ENCODE peak calls at places on chromosome 9, in seven cellular contexts. One of them, this sample, is unnamed.

GRCh38 chr9:138111607-138112006 is 234.0 kb downstream of the CACNA1B start:
- DNase-seq in nephron progenitor cell: no peak
- DNase-seq in GM12865: no peak
- DNase-seq in fibroblast of pulmonary artery: no peak
- DNase-seq in ascending aorta: no peak
- DNase-seq in Calu3: no peak
- DNase-seq in psoas muscle: no peak
- DNase-seq in this sample: no peak

GRCh38 chr9:133058550-133059320 is 3.0 kb upstream of the CEL start:
- DNase-seq in nephron progenitor cell: no peak
- DNase-seq in Calu3: no peak
- DNase-seq in ascending aorta: no peak
- DNase-seq in fibroblast of pulmonary artery: no peak
- DNase-seq in psoas muscle: no peak
- DNase-seq in GM12865: peak; percentile 52
- DNase-seq in this sample: no peak

GRCh38 chr9:37030591-37030939 is 3.5 kb downstream of the PAX5 start:
- DNase-seq in ascending aorta: no peak
- DNase-seq in Calu3: no peak
- DNase-seq in nephron progenitor cell: no peak
- DNase-seq in fibroblast of pulmonary artery: no peak
- DNase-seq in psoas muscle: no peak
- DNase-seq in GM12865: peak; percentile 88
- DNase-seq in this sample: no peak

GRCh38 chr9:101479337-101480045 is 43.9 kb upstream of the ALDOB start:
- DNase-seq in ascending aorta: no peak
- DNase-seq in nephron progenitor cell: no peak
- DNase-seq in GM12865: no peak
- DNase-seq in psoas muscle: no peak
- DNase-seq in Calu3: peak; percentile 45
- DNase-seq in fibroblast of pulmonary artery: no peak
- DNase-seq in this sample: no peak

GRCh38 chr9:77599492-77599891 is 48.6 kb downstream of the GNA14 start:
- DNase-seq in fibroblast of pulmonary artery: no peak
- DNase-seq in nephron progenitor cell: no peak
- DNase-seq in Calu3: no peak
- DNase-seq in ascending aorta: no peak
- DNase-seq in GM12865: no peak
- DNase-seq in psoas muscle: no peak
- DNase-seq in this sample: no peak

GRCh38 chr9:112224401-112225289 is 49.5 kb upstream of the SUSD1 start:
- DNase-seq in ascending aorta: no peak
- DNase-seq in nephron progenitor cell: no peak
- DNase-seq in fibroblast of pulmonary artery: peak; percentile 22
- DNase-seq in GM12865: peak; percentile 59
- DNase-seq in Calu3: no peak
- DNase-seq in psoas muscle: no peak
- DNase-seq in this sample: no peak

GRCh38 chr9:131119600-131119999 is 5.8 kb upstream of the NUP214 start:
- DNase-seq in Calu3: no peak
- DNase-seq in GM12865: no peak
- DNase-seq in psoas muscle: no peak
- DNase-seq in fibroblast of pulmonary artery: no peak
- DNase-seq in ascending aorta: no peak
- DNase-seq in nephron progenitor cell: no peak
- DNase-seq in this sample: no peak

GRCh38 chr9:18947772-18948391 is 85.1 kb downstream of the SAXO1 start:
- DNase-seq in ascending aorta: no peak
- DNase-seq in nephron progenitor cell: no peak
- DNase-seq in psoas muscle: no peak
- DNase-seq in fibroblast of pulmonary artery: no peak
- DNase-seq in Calu3: no peak
- DNase-seq in GM12865: no peak
- DNase-seq in this sample: no peak

GRCh38 chr9:8599937-8600336 is 800.4 kb upstream of the DMAC1 start:
- DNase-seq in ascending aorta: no peak
- DNase-seq in nephron progenitor cell: no peak
- DNase-seq in GM12865: no peak
- DNase-seq in psoas muscle: no peak
- DNase-seq in Calu3: no peak
- DNase-seq in fibroblast of pulmonary artery: no peak
- DNase-seq in this sample: no peak

GRCh38 chr9:107090218-107090617 is 192.9 kb upstream of the RAD23B start:
- DNase-seq in nephron progenitor cell: no peak
- DNase-seq in psoas muscle: no peak
- DNase-seq in Calu3: no peak
- DNase-seq in ascending aorta: no peak
- DNase-seq in GM12865: no peak
- DNase-seq in fibroblast of pulmonary artery: no peak
- DNase-seq in this sample: no peak

GRCh38 chr9:94805585-94805984 is 79.1 kb downstream of the AOPEP start:
- DNase-seq in ascending aorta: no peak
- DNase-seq in psoas muscle: no peak
- DNase-seq in fibroblast of pulmonary artery: peak; percentile 95
- DNase-seq in GM12865: no peak
- DNase-seq in nephron progenitor cell: no peak
- DNase-seq in Calu3: peak; percentile 75
- DNase-seq in this sample: no peak

GRCh38 chr9:91138760-91139159 is 223.0 kb downstream of the AUH start:
- DNase-seq in nephron progenitor cell: no peak
- DNase-seq in Calu3: peak; percentile 12
- DNase-seq in psoas muscle: no peak
- DNase-seq in ascending aorta: no peak
- DNase-seq in GM12865: no peak
- DNase-seq in fibroblast of pulmonary artery: no peak
- DNase-seq in this sample: no peak

GRCh38 chr9:131521822-131522221 is 9.2 kb downstream of the UCK1 start:
- DNase-seq in Calu3: no peak
- DNase-seq in fibroblast of pulmonary artery: no peak
- DNase-seq in psoas muscle: no peak
- DNase-seq in nephron progenitor cell: no peak
- DNase-seq in GM12865: no peak
- DNase-seq in ascending aorta: no peak
- DNase-seq in this sample: no peak

GRCh38 chr9:108761530-108762347 is 94.0 kb downstream of the ACTL7B start:
- DNase-seq in psoas muscle: peak; percentile 25
- DNase-seq in Calu3: peak; percentile 49
- DNase-seq in GM12865: peak; percentile 55
- DNase-seq in ascending aorta: no peak
- DNase-seq in fibroblast of pulmonary artery: peak; percentile 69
- DNase-seq in nephron progenitor cell: peak; percentile 66
- DNase-seq in this sample: no peak

GRCh38 chr9:89849096-89849495 is 244.3 kb downstream of the GADD45G start:
- DNase-seq in psoas muscle: no peak
- DNase-seq in Calu3: no peak
- DNase-seq in GM12865: no peak
- DNase-seq in nephron progenitor cell: no peak
- DNase-seq in fibroblast of pulmonary artery: no peak
- DNase-seq in ascending aorta: no peak
- DNase-seq in this sample: no peak

GRCh38 chr9:91119147-91119546 is 242.6 kb downstream of the AUH start:
- DNase-seq in nephron progenitor cell: no peak
- DNase-seq in ascending aorta: no peak
- DNase-seq in GM12865: no peak
- DNase-seq in Calu3: no peak
- DNase-seq in psoas muscle: no peak
- DNase-seq in fibroblast of pulmonary artery: peak; percentile 29
- DNase-seq in this sample: no peak

GRCh38 chr9:93813687-93814560 is 141.2 kb downstream of the BARX1 start:
- DNase-seq in GM12865: no peak
- DNase-seq in ascending aorta: no peak
- DNase-seq in psoas muscle: no peak
- DNase-seq in fibroblast of pulmonary artery: no peak
- DNase-seq in nephron progenitor cell: no peak
- DNase-seq in Calu3: no peak
- DNase-seq in this sample: no peak

GRCh38 chr9:21591221-21592062 is 109.3 kb upstream of the IFNE start:
- DNase-seq in fibroblast of pulmonary artery: peak; percentile 99
- DNase-seq in Calu3: peak; percentile 78
- DNase-seq in GM12865: peak; percentile 16
- DNase-seq in ascending aorta: peak; percentile 13
- DNase-seq in psoas muscle: peak; percentile 67
- DNase-seq in nephron progenitor cell: no peak
- DNase-seq in this sample: peak; percentile 57

GRCh38 chr9:70412678-70413426 is 1.6 kb downstream of the KLF9 start:
- DNase-seq in fibroblast of pulmonary artery: peak; percentile 91
- DNase-seq in GM12865: no peak
- DNase-seq in nephron progenitor cell: peak; percentile 36
- DNase-seq in Calu3: peak; percentile 46
- DNase-seq in ascending aorta: peak; percentile 54
- DNase-seq in psoas muscle: peak; percentile 90
- DNase-seq in this sample: no peak

GRCh38 chr9:20048985-20049384 is 260.1 kb upstream of the SLC24A2 start:
- DNase-seq in fibroblast of pulmonary artery: no peak
- DNase-seq in nephron progenitor cell: no peak
- DNase-seq in GM12865: no peak
- DNase-seq in ascending aorta: no peak
- DNase-seq in psoas muscle: no peak
- DNase-seq in Calu3: no peak
- DNase-seq in this sample: no peak

GRCh38 chr9:33375238-33375840 is 27.0 kb downstream of the AQP7 start:
- DNase-seq in nephron progenitor cell: peak; percentile 50
- DNase-seq in GM12865: no peak
- DNase-seq in psoas muscle: no peak
- DNase-seq in ascending aorta: no peak
- DNase-seq in fibroblast of pulmonary artery: no peak
- DNase-seq in Calu3: no peak
- DNase-seq in this sample: no peak
- TF ChIP-seq CTCF in nephron progenitor cell: no peak
- TF ChIP-seq CTCF in GM12865: no peak
- TF ChIP-seq CTCF in psoas muscle: no peak
- TF ChIP-seq CTCF in ascending aorta: no peak
- TF ChIP-seq CTCF in fibroblast of pulmonary artery: no peak
- TF ChIP-seq CTCF in Calu3: no peak
- TF ChIP-seq CTCF in this sample: no peak

DNA sequence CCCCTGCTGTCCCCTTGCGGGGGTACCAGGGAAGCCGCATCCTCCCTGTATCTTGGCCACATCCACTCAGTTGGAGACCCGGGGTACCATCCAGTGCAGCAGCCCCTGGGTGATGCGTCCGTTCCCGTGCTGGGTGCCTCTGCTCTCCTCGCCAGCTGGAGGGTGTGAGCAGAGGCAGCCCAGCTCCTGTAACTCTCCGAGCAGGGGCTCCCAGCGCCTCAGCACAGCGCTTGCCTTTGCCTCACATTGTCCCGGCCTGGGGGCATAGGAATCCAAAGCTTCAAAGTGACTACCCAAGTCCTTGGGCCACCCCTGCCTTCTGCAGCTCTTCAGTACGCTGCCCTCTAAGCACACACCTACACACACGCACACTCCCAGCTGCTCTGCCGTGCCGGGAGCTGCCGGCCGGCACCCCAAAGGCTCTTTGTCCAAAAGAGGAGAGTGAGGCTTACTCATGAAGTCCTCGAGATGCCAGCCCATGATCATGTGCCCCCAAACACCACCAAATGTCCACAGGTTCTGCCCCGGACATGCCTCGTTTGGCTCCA is 733 bp downstream of the ANGPTL2 start:
- DNase-seq in ascending aorta: no peak
- DNase-seq in Calu3: no peak
- DNase-seq in nephron progenitor cell: peak; percentile 29
- DNase-seq in GM12865: no peak
- DNase-seq in psoas muscle: no peak
- DNase-seq in fibroblast of pulmonary artery: peak; percentile 42
- DNase-seq in this sample: no peak
- TF ChIP-seq CTCF in ascending aorta: no peak
- TF ChIP-seq CTCF in Calu3: no peak
- TF ChIP-seq CTCF in nephron progenitor cell: no peak
- TF ChIP-seq CTCF in GM12865: no peak
- TF ChIP-seq CTCF in psoas muscle: no peak
- TF ChIP-seq CTCF in fibroblast of pulmonary artery: no peak
- TF ChIP-seq CTCF in this sample: no peak

GRCh38 chr9:129361196-129361595 is 183.1 kb upstream of the IER5L start:
- DNase-seq in nephron progenitor cell: no peak
- DNase-seq in Calu3: no peak
- DNase-seq in GM12865: no peak
- DNase-seq in fibroblast of pulmonary artery: no peak
- DNase-seq in ascending aorta: no peak
- DNase-seq in psoas muscle: no peak
- DNase-seq in this sample: no peak

GRCh38 chr9:129365196-129365595 is 187.1 kb upstream of the IER5L start:
- DNase-seq in Calu3: no peak
- DNase-seq in nephron progenitor cell: no peak
- DNase-seq in ascending aorta: no peak
- DNase-seq in psoas muscle: no peak
- DNase-seq in fibroblast of pulmonary artery: no peak
- DNase-seq in GM12865: no peak
- DNase-seq in this sample: no peak

GRCh38 chr9:129359871-129360536 is 181.9 kb upstream of the IER5L start:
- DNase-seq in nephron progenitor cell: no peak
- DNase-seq in Calu3: no peak
- DNase-seq in ascending aorta: no peak
- DNase-seq in fibroblast of pulmonary artery: no peak
- DNase-seq in psoas muscle: no peak
- DNase-seq in GM12865: no peak
- DNase-seq in this sample: no peak

GRCh38 chr9:129363216-129363873 is 185.3 kb upstream of the IER5L start:
- DNase-seq in fibroblast of pulmonary artery: no peak
- DNase-seq in nephron progenitor cell: no peak
- DNase-seq in ascending aorta: no peak
- DNase-seq in GM12865: no peak
- DNase-seq in psoas muscle: no peak
- DNase-seq in Calu3: no peak
- DNase-seq in this sample: no peak

GRCh38 chr9:129362287-129363098 is 184.4 kb upstream of the IER5L start:
- DNase-seq in GM12865: no peak
- DNase-seq in psoas muscle: no peak
- DNase-seq in fibroblast of pulmonary artery: no peak
- DNase-seq in ascending aorta: no peak
- DNase-seq in nephron progenitor cell: no peak
- DNase-seq in Calu3: peak; percentile 72
- DNase-seq in this sample: no peak
- TF ChIP-seq CTCF in GM12865: no peak
- TF ChIP-seq CTCF in psoas muscle: no peak
- TF ChIP-seq CTCF in fibroblast of pulmonary artery: no peak
- TF ChIP-seq CTCF in ascending aorta: no peak
- TF ChIP-seq CTCF in nephron progenitor cell: no peak
- TF ChIP-seq CTCF in Calu3: no peak
- TF ChIP-seq CTCF in this sample: no peak

GRCh38 chr9:34989946-34990635 is 546 bp downstream of the DNAJB5 start:
- DNase-seq in nephron progenitor cell: peak; percentile 78
- DNase-seq in ascending aorta: peak; percentile 54
- DNase-seq in GM12865: peak; percentile 46
- DNase-seq in psoas muscle: peak; percentile 80
- DNase-seq in Calu3: peak; percentile 30
- DNase-seq in fibroblast of pulmonary artery: peak; percentile 56
- DNase-seq in this sample: peak; percentile 60

GRCh38 chr9:34989056-34989945 is at the start of gene DNAJB5:
- DNase-seq in GM12865: peak; percentile 100
- DNase-seq in fibroblast of pulmonary artery: peak; percentile 100
- DNase-seq in Calu3: peak; percentile 94
- DNase-seq in nephron progenitor cell: peak; percentile 98
- DNase-seq in psoas muscle: peak; percentile 99
- DNase-seq in ascending aorta: peak; percentile 99
- DNase-seq in this sample: peak; percentile 89

GRCh38 chr9:34986541-34987047 is 3.0 kb upstream of the DNAJB5 start:
- DNase-seq in ascending aorta: peak; percentile 29
- DNase-seq in Calu3: no peak
- DNase-seq in GM12865: peak; percentile 77
- DNase-seq in fibroblast of pulmonary artery: peak; percentile 35
- DNase-seq in nephron progenitor cell: peak; percentile 57
- DNase-seq in psoas muscle: peak; percentile 30
- DNase-seq in this sample: no peak

GRCh38 chr9:34987160-34988040 is 2.1 kb upstream of the DNAJB5 start:
- DNase-seq in Calu3: no peak
- DNase-seq in ascending aorta: no peak
- DNase-seq in nephron progenitor cell: no peak
- DNase-seq in fibroblast of pulmonary artery: no peak
- DNase-seq in psoas muscle: no peak
- DNase-seq in GM12865: no peak
- DNase-seq in this sample: no peak

GRCh38 chr9:34988218-34989055 is 1.1 kb upstream of the DNAJB5 start:
- DNase-seq in psoas muscle: peak; percentile 62
- DNase-seq in Calu3: no peak
- DNase-seq in fibroblast of pulmonary artery: no peak
- DNase-seq in GM12865: peak; percentile 54
- DNase-seq in nephron progenitor cell: peak; percentile 36
- DNase-seq in ascending aorta: no peak
- DNase-seq in this sample: no peak
- TF ChIP-seq CTCF in psoas muscle: no peak
- TF ChIP-seq CTCF in Calu3: no peak
- TF ChIP-seq CTCF in fibroblast of pulmonary artery: no peak
- TF ChIP-seq CTCF in GM12865: no peak
- TF ChIP-seq CTCF in nephron progenitor cell: no peak
- TF ChIP-seq CTCF in ascending aorta: no peak
- TF ChIP-seq CTCF in this sample: no peak